ENCODE peak calls at places on chromosomes 7 and 10, in four cellular contexts. A is GM12878, U is HepG2, Q is H1. H is an unnamed sample.

GRCh38 chr7:1761097-1761496 is 91.0 kb downstream of the ELFN1 start:
- DNase-seq in Q (no peak), U (no peak), A (no peak), H (no peak)

GRCh38 chr7:149196151-149196704 is 882 bp downstream of the ZNF282 start:
- DNase-seq in Q (no peak), U (no peak), A (no peak), H (no peak)

GRCh38 chr7:89001306-89001705 is 205.8 kb upstream of the TEX47 start:
- DNase-seq in Q (no peak), A (no peak), U (no peak), H (no peak)

GRCh38 chr7:98335411-98335977 is 54.0 kb downstream of the BRI3 start:
- DNase-seq in Q (no peak), U (no peak), A (no peak), H (no peak)

GRCh38 chr7:36535866-36536664 is 146.4 kb downstream of the ANLN start:
- DNase-seq in A (no peak), Q (no peak), U (no peak), H (no peak)

GRCh38 chr10:88870101-88870500 is 9.9 kb upstream of the STAMBPL1 start:
- DNase-seq in Q (no peak), A (no peak), U (no peak), H (no peak)

GRCh38 chr7:133517766-133518165 is 264.9 kb downstream of the EXOC4 start:
- DNase-seq in Q (no peak), A (no peak), U (no peak), H (no peak)

GRCh38 chr7:44073664-44074348 is 8.4 kb upstream of the PGAM2 start:
- DNase-seq in A (no peak), U (no peak), Q (no peak), H (no peak)

GRCh38 chr7:121604627-121605296 is 208.7 kb upstream of the FAM3C start:
- DNase-seq in U (peak; percentile 22), A (no peak), Q (no peak), H (no peak)

GRCh38 chr10:93844979-93845626 is 48.7 kb upstream of the SLC35G1 start:
- DNase-seq in A (no peak), Q (no peak), U (no peak), H (no peak)

GRCh38 chr7:139294241-139294640 is 46.9 kb upstream of the FMC1 start:
- DNase-seq in U (no peak), Q (no peak), A (no peak), H (no peak)

GRCh38 chr7:43220250-43220649 is 107.8 kb downstream of the HECW1 start:
- DNase-seq in Q (no peak), A (no peak), U (no peak), H (no peak)

GRCh38 chr10:132904814-132905649 is 37.3 kb downstream of the CFAP46 start:
- DNase-seq in Q (no peak), U (peak; percentile 5), A (no peak), H (no peak)

GRCh38 chr7:10346032-10346431 is 627.6 kb upstream of the PHF14 start:
- DNase-seq in U (no peak), A (no peak), Q (no peak), H (no peak)

GRCh38 chr7:129163875-129164544 is 19.5 kb downstream of the TSPAN33 start:
- DNase-seq in U (peak; percentile 40), Q (no peak), A (no peak), H (no peak)

GRCh38 chr7:105674200-105675030 is 93.1 kb upstream of the EFCAB10 start:
- DNase-seq in U (no peak), Q (no peak), A (no peak), H (no peak)

GRCh38 chr10:58064714-58065528 is 202.8 kb downstream of the IPMK start:
- DNase-seq in U (peak; percentile 35), A (no peak), Q (no peak), H (peak; percentile 48)

GRCh38 chr10:61899997-61900828 is 1.3 kb upstream of the ARID5B start:
- DNase-seq in A (peak; percentile 64), Q (no peak), U (peak; percentile 26), H (no peak)

GRCh38 chr10:49106451-49106850 is 8.9 kb downstream of the VSTM4 start:
- DNase-seq in U (no peak), A (no peak), Q (no peak), H (no peak)

GRCh38 chr7:40535678-40536077 is 400.9 kb downstream of the SUGCT start:
- DNase-seq in A (no peak), Q (no peak), U (no peak), H (no peak)

GRCh38 chr7:150382123-150382843 is 3.2 kb downstream of the ZNF775 start:
- DNase-seq in A (no peak), Q (no peak), U (no peak), H (no peak)

GRCh38 chr7:17130281-17131059 is 168.0 kb upstream of the AHR start:
- DNase-seq in U (peak; percentile 98), Q (no peak), A (no peak), H (peak; percentile 3)

GRCh38 chr10:92829042-92829785 is 19.1 kb upstream of the EXOC6 start:
- DNase-seq in U (no peak), A (no peak), Q (no peak), H (no peak)

GRCh38 chr10:42367532-42368230 is 270.7 kb downstream of the ZNF33B start:
- DNase-seq in Q (no peak), U (no peak), A (peak; percentile 15), H (peak; percentile 88)

GRCh38 chr10:92839191-92840085 is 8.9 kb upstream of the EXOC6 start:
- DNase-seq in Q (no peak), A (no peak), U (peak; percentile 34), H (peak; percentile 25)

GRCh38 chr10:99777918-99778716 is 4.3 kb upstream of the ABCC2 start:
- DNase-seq in A (no peak), U (peak; percentile 39), Q (no peak), H (no peak)

GRCh38 chr10:85175635-85176034 is 847.2 kb downstream of the CCSER2 start:
- DNase-seq in A (no peak), Q (peak; percentile 9), U (no peak), H (no peak)

GRCh38 chr10:124614003-124614659 is 130.0 kb downstream of the FAM53B start:
- DNase-seq in U (no peak), Q (no peak), A (peak; percentile 58), H (no peak)

GRCh38 chr7:71285614-71286013 is 153.7 kb downstream of the GALNT17 start:
- DNase-seq in U (no peak), Q (no peak), A (no peak), H (no peak)

GRCh38 chr7:137940656-137941518 is 61.0 kb downstream of the CREB3L2 start:
- DNase-seq in A (no peak), U (peak; percentile 74), Q (no peak), H (no peak)

DNA sequence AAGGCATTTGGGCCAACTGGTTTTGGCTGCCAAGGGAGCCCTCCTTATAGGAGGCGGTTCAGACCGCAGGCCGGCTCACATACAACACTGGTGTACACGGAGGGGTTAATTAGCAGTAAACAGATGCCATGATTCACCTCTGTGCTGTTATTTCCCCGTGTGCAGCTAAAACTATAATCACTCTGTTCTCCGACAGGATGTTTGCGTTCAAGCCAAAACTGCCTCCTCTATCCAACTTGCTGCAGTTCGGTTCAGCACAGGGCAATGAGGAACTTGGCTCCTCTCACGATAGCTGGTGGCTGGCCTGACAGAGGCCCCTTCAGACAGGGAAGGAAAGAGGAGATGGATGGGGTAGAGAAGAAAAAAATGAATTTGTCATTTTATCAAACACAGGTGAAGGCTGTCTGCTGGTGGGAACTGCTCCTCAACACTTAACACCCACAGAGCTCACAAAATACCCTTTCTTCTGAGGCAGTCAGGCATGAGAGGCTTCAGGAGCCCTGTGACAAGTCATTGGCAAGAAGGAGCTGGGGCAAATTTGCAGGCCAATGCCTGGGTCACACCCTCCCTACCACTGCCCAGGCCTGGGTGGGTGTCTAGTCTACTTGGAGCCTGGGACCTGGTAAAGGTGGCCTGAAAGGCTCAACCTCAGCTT is 24.0 kb downstream of the KCNMA1 start:
- DNase-seq in Q (no peak), A (no peak), U (no peak), H (no peak)
- TF ChIP-seq SUZ12 in Q (no peak), A (no peak), U (no peak), H (no peak)

GRCh38 chr10:95077556-95077955 is 8.3 kb upstream of the CYP2C8 start:
- DNase-seq in Q (no peak), A (no peak), U (no peak), H (no peak)
- H3K9ac ChIP-seq in Q (no peak overlapping the region), A (no peak overlapping the region), U (no peak overlapping the region), H (no peak overlapping the region)

GRCh38 chr7:19972872-19973271 is 199.5 kb upstream of the TMEM196 start:
- DNase-seq in U (no peak), Q (no peak), A (no peak), H (no peak)

GRCh38 chr7:19971941-19972340 is 198.5 kb upstream of the TMEM196 start:
- DNase-seq in A (no peak), Q (no peak), U (no peak), H (no peak)

GRCh38 chr7:19964198-19964597 is 190.8 kb upstream of the TMEM196 start:
- DNase-seq in U (no peak), A (no peak), Q (no peak), H (no peak)

GRCh38 chr7:19970514-19970913 is 197.1 kb upstream of the TMEM196 start:
- DNase-seq in A (no peak), U (no peak), Q (no peak), H (no peak)

GRCh38 chr7:19969859-19970493 is 196.6 kb upstream of the TMEM196 start:
- DNase-seq in Q (no peak), U (peak; percentile 13), A (no peak), H (no peak)
- TF ChIP-seq SUZ12 in Q (no peak), U (no peak), A (no peak), H (no peak)

GRCh38 chr10:125982256-125982948 is 86.0 kb downstream of the FANK1 start:
- DNase-seq in A (peak; percentile 35), Q (peak; percentile 23), U (peak; percentile 41), H (peak; percentile 32)
- H3K9ac ChIP-seq in A (no peak overlapping the region), Q (no peak overlapping the region), U (no peak overlapping the region), H (no peak overlapping the region)

GRCh38 chr7:35519971-35520809 is 174.7 kb downstream of the HERPUD2 start:
- DNase-seq in Q (no peak), A (peak; percentile 4), U (peak; percentile 45), H (peak; percentile 74)
- TF ChIP-seq SUZ12 in Q (no peak), A (no peak), U (no peak), H (no peak)

GRCh38 chr7:112234147-112234546 is 27.7 kb downstream of the ZNF277 start:
- DNase-seq in U (no peak), A (no peak), Q (no peak), H (no peak)

GRCh38 chr7:112228632-112229031 is 22.1 kb downstream of the ZNF277 start:
- DNase-seq in Q (no peak), U (no peak), A (no peak), H (no peak)

GRCh38 chr7:112232212-112232978 is 25.9 kb downstream of the ZNF277 start:
- DNase-seq in U (no peak), A (no peak), Q (no peak), H (no peak)

GRCh38 chr7:112236597-112236996 is 30.1 kb downstream of the ZNF277 start:
- DNase-seq in Q (no peak), U (peak; percentile 74), A (no peak), H (no peak)

GRCh38 chr7:112233048-112233697 is 26.7 kb downstream of the ZNF277 start:
- DNase-seq in A (no peak), U (peak; percentile 7), Q (no peak), H (no peak)
- H3K9ac ChIP-seq in A (no peak overlapping the region), U (no peak overlapping the region), Q (no peak overlapping the region), H (no peak overlapping the region)

DNA sequence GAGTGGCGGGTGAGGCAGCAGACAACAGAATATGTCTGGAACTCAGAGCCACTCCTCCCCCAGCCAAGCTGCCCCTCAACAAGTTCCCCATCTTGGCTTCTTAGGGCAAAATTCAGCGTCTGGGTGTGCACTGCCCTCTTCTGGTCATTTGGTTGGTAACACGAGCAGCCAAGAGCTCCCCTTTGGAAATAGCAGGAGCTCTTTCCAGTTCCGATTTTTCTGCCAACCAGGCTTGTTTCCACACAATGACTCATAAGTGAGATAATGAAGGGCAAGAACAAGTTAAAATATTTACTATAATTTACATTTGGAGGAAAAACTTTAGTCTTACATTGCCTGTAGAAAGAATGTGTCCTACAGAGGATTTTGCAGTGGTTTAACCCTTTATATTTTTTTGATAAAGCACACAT is 70.5 kb downstream of the ADCYAP1R1 start:
- DNase-seq in A (no peak), U (peak; percentile 45), Q (peak; percentile 75), H (peak; percentile 94)
- TF ChIP-seq SUZ12 in A (no peak), U (no peak), Q (no peak), H (no peak)

H was measured in NT2/D1.